ENCODE peak calls at places on chromosomes 6 and 20, in four cellular contexts. One of them, this sample, is unnamed.

GRCh38 chr6:4585682-4586468 is 190.3 kb upstream of the CDYL start:
- DNase-seq in GM13977: no peak
- DNase-seq in GM10248: no peak
- DNase-seq in left lung: no peak
- DNase-seq in this sample: no peak

GRCh38 chr6:8736046-8736877 is 300.9 kb upstream of the SLC35B3 start:
- DNase-seq in left lung: no peak
- DNase-seq in GM13977: no peak
- DNase-seq in GM10248: no peak
- DNase-seq in this sample: no peak

GRCh38 chr20:9360427-9360826 is 154.0 kb upstream of the LAMP5 start:
- DNase-seq in GM10248: no peak
- DNase-seq in GM13977: no peak
- DNase-seq in left lung: no peak
- DNase-seq in this sample: no peak

GRCh38 chr6:250676-251075 is 41.6 kb upstream of the DUSP22 start:
- DNase-seq in left lung: no peak
- DNase-seq in GM10248: no peak
- DNase-seq in GM13977: no peak
- DNase-seq in this sample: no peak

GRCh38 chr6:168333471-168333870 is 13.9 kb upstream of the DACT2 start:
- DNase-seq in GM10248: no peak
- DNase-seq in left lung: no peak
- DNase-seq in GM13977: no peak
- DNase-seq in this sample: no peak

GRCh38 chr20:13822459-13822858 is 37.6 kb downstream of the NDUFAF5 start:
- DNase-seq in GM10248: peak; percentile 11
- DNase-seq in left lung: no peak
- DNase-seq in GM13977: no peak
- DNase-seq in this sample: no peak

GRCh38 chr6:140138311-140138994 is 764.0 kb upstream of the CITED2 start:
- DNase-seq in left lung: no peak
- DNase-seq in GM10248: no peak
- DNase-seq in GM13977: no peak
- DNase-seq in this sample: no peak

GRCh38 chr20:60123652-60124051 is 165.4 kb downstream of the CDH26 start:
- DNase-seq in left lung: no peak
- DNase-seq in GM13977: no peak
- DNase-seq in GM10248: no peak
- DNase-seq in this sample: no peak

GRCh38 chr6:43798688-43799444 is 28.9 kb downstream of the VEGFA start:
- DNase-seq in GM10248: peak; percentile 47
- DNase-seq in GM13977: no peak
- DNase-seq in left lung: peak; percentile 93
- DNase-seq in this sample: no peak

GRCh38 chr6:33621396-33622388 is 570 bp downstream of the ITPR3 start:
- DNase-seq in left lung: peak; percentile 86
- DNase-seq in GM10248: peak; percentile 59
- DNase-seq in GM13977: peak; percentile 66
- DNase-seq in this sample: peak; percentile 47

GRCh38 chr20:19860742-19861141 is 102.7 kb downstream of the RIN2 start:
- DNase-seq in left lung: no peak
- DNase-seq in GM13977: peak; percentile 20
- DNase-seq in GM10248: no peak
- DNase-seq in this sample: no peak

GRCh38 chr20:51661609-51662178 is 106.5 kb downstream of the ATP9A start:
- DNase-seq in GM13977: peak; percentile 56
- DNase-seq in GM10248: no peak
- DNase-seq in left lung: no peak
- DNase-seq in this sample: no peak

GRCh38 chr6:77638129-77638830 is 14.6 kb upstream of the MEI4 start:
- DNase-seq in GM10248: no peak
- DNase-seq in GM13977: no peak
- DNase-seq in left lung: peak; percentile 40
- DNase-seq in this sample: no peak

GRCh38 chr6:107154131-107154906 is 39.0 kb upstream of the BEND3 start:
- DNase-seq in GM13977: no peak
- DNase-seq in GM10248: no peak
- DNase-seq in left lung: no peak
- DNase-seq in this sample: no peak

GRCh38 chr6:165439928-165440554 is 130.6 kb upstream of the C6orf118 start:
- DNase-seq in left lung: no peak
- DNase-seq in GM13977: no peak
- DNase-seq in GM10248: peak; percentile 12
- DNase-seq in this sample: no peak

GRCh38 chr6:112639436-112639835 is 292.3 kb downstream of the RFPL4B start:
- DNase-seq in GM13977: no peak
- DNase-seq in left lung: no peak
- DNase-seq in GM10248: no peak
- DNase-seq in this sample: no peak

GRCh38 chr6:147105786-147106185 is 98.4 kb upstream of the STXBP5 start:
- DNase-seq in GM10248: no peak
- DNase-seq in GM13977: no peak
- DNase-seq in left lung: no peak
- DNase-seq in this sample: no peak

GRCh38 chr6:121652726-121653623 is 217.5 kb downstream of the GJA1 start:
- DNase-seq in GM13977: no peak
- DNase-seq in GM10248: no peak
- DNase-seq in left lung: no peak
- DNase-seq in this sample: no peak

GRCh38 chr20:8244637-8245036 is 112.6 kb downstream of the PLCB1 start:
- DNase-seq in left lung: no peak
- DNase-seq in GM13977: no peak
- DNase-seq in GM10248: no peak
- DNase-seq in this sample: no peak

GRCh38 chr6:145815875-145816274 is 1.3 kb upstream of the FBXO30 start:
- DNase-seq in left lung: no peak
- DNase-seq in GM10248: peak; percentile 26
- DNase-seq in GM13977: peak; percentile 25
- DNase-seq in this sample: no peak

GRCh38 chr6:102118034-102118433 is 724.5 kb downstream of the GRIK2 start:
- DNase-seq in GM10248: no peak
- DNase-seq in left lung: no peak
- DNase-seq in GM13977: no peak
- DNase-seq in this sample: no peak

GRCh38 chr6:139278190-139278589 is 13.6 kb downstream of the TXLNB start:
- DNase-seq in GM13977: no peak
- DNase-seq in left lung: no peak
- DNase-seq in GM10248: no peak
- DNase-seq in this sample: no peak

GRCh38 chr20:15036938-15037337 is 699.5 kb upstream of the FLRT3 start:
- DNase-seq in left lung: no peak
- DNase-seq in GM10248: no peak
- DNase-seq in GM13977: no peak
- DNase-seq in this sample: no peak

DNA sequence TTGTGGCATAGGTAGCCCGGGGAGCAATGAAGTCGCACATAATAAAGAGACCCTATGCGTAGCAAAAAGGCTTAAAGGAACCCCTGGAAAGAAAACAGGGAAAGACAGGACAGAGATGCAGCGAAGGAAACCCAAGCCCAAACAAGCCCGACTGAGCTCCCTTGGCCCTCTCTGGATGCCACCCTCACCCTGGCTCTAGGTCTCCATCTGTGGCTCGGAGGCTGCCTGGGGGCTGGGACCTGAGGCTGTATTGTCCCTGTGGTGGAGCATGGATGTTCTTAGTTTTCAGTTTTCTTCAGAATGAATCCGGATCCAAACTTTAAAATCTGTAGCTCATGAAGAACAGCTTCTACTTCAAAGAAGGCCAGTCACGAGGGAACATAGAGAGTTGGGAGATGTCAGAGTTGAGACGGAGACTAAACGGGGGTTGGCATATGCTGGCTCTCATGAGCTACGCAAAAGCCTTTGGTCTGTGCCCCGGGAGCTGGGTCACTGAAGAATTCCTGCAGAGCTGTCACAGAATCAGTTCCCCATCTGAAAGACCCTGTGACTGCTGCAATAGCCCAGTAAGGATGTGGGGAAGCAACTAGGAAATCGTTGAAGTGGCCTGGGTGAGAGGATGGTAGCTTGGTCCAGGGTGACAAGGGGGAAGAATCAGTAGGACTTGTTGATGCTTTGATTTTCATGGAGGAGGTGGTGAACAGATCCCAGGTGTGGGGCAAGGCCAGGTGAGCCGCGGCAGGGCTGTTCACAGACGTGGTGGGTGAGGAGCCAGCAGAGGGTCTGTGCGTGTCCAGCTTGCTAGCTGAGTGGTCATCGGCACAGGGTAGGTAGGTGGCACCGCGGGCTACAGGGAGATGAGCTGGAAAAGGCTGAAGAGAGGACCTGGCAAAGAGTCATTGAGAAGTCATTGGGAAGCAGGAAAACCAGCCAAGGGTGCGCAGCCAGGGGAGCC is 35.2 kb downstream of the SYNDIG1 start:
- DNase-seq in GM10248: no peak
- DNase-seq in GM13977: no peak
- DNase-seq in left lung: no peak
- DNase-seq in this sample: no peak
- TF ChIP-seq CTCF in GM10248: no peak
- TF ChIP-seq CTCF in GM13977: no peak
- TF ChIP-seq CTCF in left lung: no peak
- TF ChIP-seq CTCF in this sample: no peak

GRCh38 chr6:68196645-68197044 is 438.4 kb upstream of the ADGRB3 start:
- DNase-seq in left lung: no peak
- DNase-seq in GM13977: no peak
- DNase-seq in GM10248: no peak
- DNase-seq in this sample: no peak
- TF ChIP-seq CTCF in left lung: no peak
- TF ChIP-seq CTCF in GM13977: peak; percentile 53
- TF ChIP-seq CTCF in GM10248: peak; percentile 30
- TF ChIP-seq CTCF in this sample: no peak

GRCh38 chr6:28606424-28607391 is 81.0 kb downstream of the GPX5 start:
- DNase-seq in GM13977: peak; percentile 68
- DNase-seq in left lung: no peak
- DNase-seq in GM10248: peak; percentile 51
- DNase-seq in this sample: peak; percentile 30
- TF ChIP-seq CTCF in GM13977: no peak
- TF ChIP-seq CTCF in left lung: no peak
- TF ChIP-seq CTCF in GM10248: no peak
- TF ChIP-seq CTCF in this sample: peak; percentile 35

DNA sequence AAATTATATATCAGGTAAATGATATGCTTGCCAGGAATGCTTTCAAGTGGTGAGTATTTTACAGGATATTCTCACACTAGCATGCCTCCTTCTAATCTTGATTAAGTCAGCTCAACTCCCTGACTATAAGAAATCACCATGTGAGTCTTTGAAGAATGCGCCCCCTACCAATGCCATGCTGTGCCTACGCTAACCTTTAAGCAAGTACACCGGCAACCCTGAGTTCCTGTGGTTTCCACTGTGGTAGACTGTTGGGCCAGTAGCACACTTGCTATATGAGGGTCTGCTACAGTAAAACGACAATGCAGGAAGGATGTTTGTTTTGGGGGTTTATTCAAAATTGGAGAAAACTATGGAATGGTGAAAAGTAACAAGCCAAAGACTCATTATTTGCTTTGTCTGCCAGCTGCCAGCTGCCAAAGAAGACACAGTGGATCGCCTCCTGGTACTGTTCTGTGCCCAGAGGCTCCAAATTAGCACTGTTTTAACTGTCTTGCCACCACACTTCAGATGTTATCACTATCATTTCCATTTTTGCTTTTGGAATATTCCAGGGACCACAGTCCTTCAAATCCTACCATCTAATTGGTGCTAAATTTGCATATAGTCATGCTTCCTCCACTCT is 333.5 kb downstream of the RNGTT start:
- DNase-seq in GM10248: no peak
- DNase-seq in GM13977: no peak
- DNase-seq in left lung: no peak
- DNase-seq in this sample: no peak
- TF ChIP-seq CTCF in GM10248: peak; percentile 21
- TF ChIP-seq CTCF in GM13977: peak; percentile 49
- TF ChIP-seq CTCF in left lung: no peak
- TF ChIP-seq CTCF in this sample: no peak

GRCh38 chr20:40728470-40728869 is 39.4 kb upstream of the MAFB start:
- DNase-seq in GM10248: no peak
- DNase-seq in GM13977: no peak
- DNase-seq in left lung: no peak
- DNase-seq in this sample: no peak
- TF ChIP-seq CTCF in GM10248: no peak
- TF ChIP-seq CTCF in GM13977: peak; percentile 21
- TF ChIP-seq CTCF in left lung: no peak
- TF ChIP-seq CTCF in this sample: no peak

DNA sequence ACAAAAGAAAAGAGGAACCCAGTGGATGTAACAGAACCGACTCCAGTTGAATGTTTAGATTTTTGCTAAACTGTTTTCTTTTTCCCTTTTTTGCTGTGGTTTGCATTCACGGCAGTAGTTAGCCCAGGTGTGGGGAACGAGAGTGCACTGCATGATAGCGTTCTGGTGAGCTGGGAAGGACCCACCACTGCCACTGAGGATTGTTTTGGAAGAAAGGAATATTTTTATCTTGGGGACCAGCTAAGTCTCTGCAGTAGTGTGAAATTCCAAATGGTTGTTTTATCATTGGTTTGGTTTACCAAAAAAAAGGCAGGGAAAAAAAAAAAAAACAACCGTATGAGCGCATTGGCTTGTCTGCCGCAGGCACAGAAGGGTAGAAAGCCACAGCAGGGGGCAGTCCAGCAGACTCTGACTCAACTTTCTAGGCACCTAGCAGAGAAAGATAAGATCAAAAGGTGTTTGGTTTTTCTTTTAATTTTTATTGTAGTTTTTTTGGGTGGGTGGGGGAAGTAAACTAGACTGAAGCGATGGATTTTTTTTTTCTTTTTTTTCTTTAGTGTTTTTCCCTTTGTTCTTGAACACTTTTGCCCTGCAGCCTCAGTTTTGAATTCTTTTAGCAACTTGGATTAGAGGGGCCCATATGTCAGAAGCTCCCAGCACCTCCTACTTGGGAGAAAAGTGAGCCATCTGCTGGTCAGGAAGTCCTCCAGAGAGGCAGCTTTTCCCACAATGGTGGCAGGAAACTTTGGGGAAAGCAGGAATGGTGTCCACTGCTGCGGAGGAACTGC is 13.5 kb upstream of the RAB5IF start:
- DNase-seq in GM13977: no peak
- DNase-seq in left lung: no peak
- DNase-seq in GM10248: no peak
- DNase-seq in this sample: no peak
- TF ChIP-seq CTCF in GM13977: peak; percentile 41
- TF ChIP-seq CTCF in left lung: peak; percentile 28
- TF ChIP-seq CTCF in GM10248: peak; percentile 49
- TF ChIP-seq CTCF in this sample: no peak

This sample was measured in mesothelial cell of epicardium.